ENCODE peak calls at places on chromosomes 7 and 10, in seven cellular contexts. O, U, F, K, H, M and J are unnamed samples.

GRCh38 chr7:70736715-70737460 is 395.1 kb upstream of the GALNT17 start:
- DNase-seq in O (peak), U (peak), F (no peak), K (peak), H (peak), M (no peak), J (peak)

GRCh38 chr7:90347759-90348158 is 1.2 kb downstream of the GTPBP10 start:
- DNase-seq in O (no peak), U (no peak), F (no peak), K (no peak), H (no peak), M (no peak), J (no peak)

GRCh38 chr10:18822156-18822555 is 162.9 kb downstream of the ARL5B start:
- DNase-seq in O (peak), U (peak), F (no peak), K (peak), H (peak), M (no peak), J (no peak)

GRCh38 chr10:62352356-62352963 is 21.7 kb upstream of the ZNF365 start:
- DNase-seq in O (peak), U (peak), F (no peak), K (no peak), H (no peak), M (no peak), J (peak)

GRCh38 chr7:101241015-101241363 is 3.4 kb upstream of the CLDN15 start:
- DNase-seq in O (no peak), U (no peak), F (no peak), K (no peak), H (no peak), M (no peak), J (no peak)

GRCh38 chr7:113548137-113548536 is 370.7 kb downstream of the PPP1R3A start:
- DNase-seq in O (no peak), U (no peak), F (no peak), K (no peak), H (no peak), M (no peak), J (no peak)

GRCh38 chr7:116512524-116513188 is 12.2 kb upstream of the CAV1 start:
- DNase-seq in O (peak), U (peak), F (no peak), K (no peak), H (no peak), M (no peak), J (peak)

GRCh38 chr7:14691597-14692203 is 210.9 kb downstream of the DGKB start:
- DNase-seq in O (peak), U (peak), F (no peak), K (peak), H (peak), M (peak), J (peak)

GRCh38 chr10:1551636-1552338 is 185.5 kb downstream of the ADARB2 start:
- DNase-seq in O (no peak), U (no peak), F (no peak), K (no peak), H (no peak), M (no peak), J (no peak)

GRCh38 chr10:43964486-43964885 is 315.8 kb upstream of the ZNF32 start:
- DNase-seq in O (no peak), U (no peak), F (no peak), K (no peak), H (no peak), M (no peak), J (no peak)

GRCh38 chr7:46930336-46930735 is 651.6 kb downstream of the TNS3 start:
- DNase-seq in O (peak), U (peak), F (no peak), K (peak), H (peak), M (no peak), J (peak)

GRCh38 chr7:17679427-17679826 is 260.9 kb downstream of the SNX13 start:
- DNase-seq in O (peak), U (peak), F (no peak), K (no peak), H (no peak), M (no peak), J (peak)

GRCh38 chr10:45180507-45180906 is 134.9 kb downstream of the OR13A1 start:
- DNase-seq in O (no peak), U (no peak), F (no peak), K (no peak), H (no peak), M (no peak), J (no peak)

GRCh38 chr10:102431452-102432124 is 786 bp downstream of the CUEDC2 start:
- DNase-seq in O (no peak), U (peak), F (no peak), K (no peak), H (no peak), M (no peak), J (peak)

GRCh38 chr10:127922675-127923366 is 15.9 kb downstream of the PTPRE start:
- DNase-seq in O (peak), U (peak), F (no peak), K (no peak), H (no peak), M (no peak), J (peak)

GRCh38 chr10:4656576-4657194 is 169.3 kb upstream of the AKR1E2 start:
- DNase-seq in O (peak), U (peak), F (no peak), K (peak), H (no peak), M (peak), J (peak)

GRCh38 chr10:68212721-68213352 is 19.1 kb downstream of the ATOH7 start:
- DNase-seq in O (peak), U (peak), F (no peak), K (peak), H (no peak), M (no peak), J (peak)

GRCh38 chr7:16753932-16754571 is 497 bp downstream of the TSPAN13 start:
- DNase-seq in O (peak), U (peak), F (no peak), K (no peak), H (no peak), M (no peak), J (peak)

GRCh38 chr7:151817981-151818673 is 58.8 kb downstream of the PRKAG2 start:
- DNase-seq in O (no peak), U (no peak), F (no peak), K (no peak), H (no peak), M (no peak), J (no peak)

GRCh38 chr10:101718681-101719275 is 23.8 kb upstream of the FBXW4 start:
- DNase-seq in O (no peak), U (no peak), F (no peak), K (no peak), H (no peak), M (no peak), J (no peak)

GRCh38 chr10:112360308-112361270 is 13.3 kb upstream of the ACSL5 start:
- DNase-seq in O (peak), U (peak), F (no peak), K (no peak), H (no peak), M (no peak), J (peak)

GRCh38 chr7:121428857-121429489 is 32.9 kb upstream of the FAM3C start:
- DNase-seq in O (peak), U (no peak), F (no peak), K (no peak), H (no peak), M (no peak), J (no peak)

GRCh38 chr10:74008212-74008731 is 10.4 kb downstream of the VCL start:
- DNase-seq in O (peak), U (peak), F (no peak), K (no peak), H (peak), M (no peak), J (peak)

GRCh38 chr10:49179699-49180511 is 8.3 kb downstream of the TMEM273 start:
- DNase-seq in O (no peak), U (no peak), F (no peak), K (no peak), H (no peak), M (no peak), J (no peak)

GRCh38 chr7:113289140-113289740 is 170.9 kb upstream of the SMIM30 start:
- DNase-seq in O (peak), U (peak), F (no peak), K (peak), H (no peak), M (no peak), J (peak)

GRCh38 chr10:132518572-132519381 is 18.8 kb upstream of the INPP5A start:
- DNase-seq in O (no peak), U (no peak), F (no peak), K (no peak), H (no peak), M (no peak), J (no peak)

GRCh38 chr7:20403356-20403755 is 72.7 kb downstream of the ITGB8 start:
- DNase-seq in O (no peak), U (peak), F (no peak), K (no peak), H (no peak), M (no peak), J (no peak)

GRCh38 chr7:46680147-46680546 is 759.1 kb upstream of the IGFBP3 start:
- DNase-seq in O (no peak), U (peak), F (no peak), K (peak), H (no peak), M (no peak), J (no peak)